ENCODE peak calls at places on chromosome 18, in four cellular contexts. S is NCI-H226; H is right cardiac atrium; V is stimulated activated CD4-positive, alpha-beta T cell treated with anti-CD3 and anti-CD28 coated beads, TNF-alpha, amount 100 ng/mL, for 4 hours. I is an unnamed sample.

GRCh38 chr18:45962461-45962860 is 4.7 kb downstream of the EPG5 start:
- DNase-seq in V (no peak), H (no peak), S (peak; percentile 89), I (no peak)

GRCh38 chr18:30639361-30639760 is 403.2 kb downstream of the DSC3 start:
- DNase-seq in S (no peak), V (no peak), H (no peak), I (no peak)

GRCh38 chr18:32439802-32440201 is 30.9 kb downstream of the GAREM1 start:
- DNase-seq in S (no peak), V (no peak), H (no peak), I (no peak)

GRCh38 chr18:59961086-59961485 is 61.3 kb downstream of the PMAIP1 start:
- DNase-seq in H (no peak), S (no peak), V (no peak), I (no peak)

GRCh38 chr18:3186678-3187658 is 32.8 kb downstream of the MYOM1 start:
- DNase-seq in V (no peak), H (peak; percentile 73), S (peak; percentile 36), I (no peak)

GRCh38 chr18:57205641-57206040 is 58.8 kb downstream of the BOD1L2 start:
- DNase-seq in S (no peak), V (no peak), H (no peak), I (no peak)

GRCh38 chr18:39105095-39105494 is 1539.5 kb upstream of the CELF4 start:
- DNase-seq in S (no peak), V (no peak), H (no peak), I (no peak)

GRCh38 chr18:12703714-12704113 is 872 bp downstream of the PSMG2 start:
- DNase-seq in S (no peak), V (no peak), H (no peak), I (no peak)

GRCh38 chr18:80033181-80034067 is 810 bp upstream of the RBFA start:
- DNase-seq in H (no peak), S (peak; percentile 3), V (no peak), I (no peak)

GRCh38 chr18:13235326-13235937 is 16.9 kb downstream of the LDLRAD4 start:
- DNase-seq in V (no peak), H (no peak), S (peak; percentile 20), I (no peak)

GRCh38 chr18:9539283-9539682 is 64.0 kb downstream of the RALBP1 start:
- DNase-seq in V (no peak), H (no peak), S (peak; percentile 52), I (no peak)

GRCh38 chr18:23587220-23587642 is 925 bp upstream of the NPC1 start:
- DNase-seq in S (no peak), H (no peak), V (no peak), I (no peak)

GRCh38 chr18:7871560-7872456 is 304.7 kb downstream of the PTPRM start:
- DNase-seq in S (peak; percentile 60), V (no peak), H (no peak), I (no peak)

GRCh38 chr18:5296706-5297320 is 1.3 kb upstream of the ZBTB14 start:
- DNase-seq in H (peak; percentile 94), S (peak; percentile 47), V (peak; percentile 33), I (peak; percentile 92)

GRCh38 chr18:13392029-13392750 is 173.6 kb downstream of the LDLRAD4 start:
- DNase-seq in H (no peak), S (no peak), V (no peak), I (peak; percentile 7)

GRCh38 chr18:29234751-29235150 is 1057.8 kb upstream of the CDH2 start:
- DNase-seq in S (no peak), V (no peak), H (no peak), I (no peak)

GRCh38 chr18:1014951-1015627 is 110.4 kb downstream of the ADCYAP1 start:
- DNase-seq in V (no peak), H (peak; percentile 45), S (peak; percentile 68), I (no peak)

GRCh38 chr18:49664086-49664890 is 102.4 kb downstream of the LIPG start:
- DNase-seq in H (peak; percentile 78), S (no peak), V (no peak), I (no peak)

I was measured in adrenal gland.